ENCODE peak calls at places on chromosomes 16 and 17, in eight cellular contexts. D is activated T-helper 1 cell treated with Interleukin-2 at 50 U/mL for 16 hours; J is WTC11; L is Jurkat, Clone E6-1; P is spleen; E is MM.1S; C is T-helper 2 cell; O is MV-4-11. X is an unnamed sample.

GRCh38 chr17:15257316-15257925 is 7.7 kb downstream of the PMP22 start:
- DNase-seq in O (peak; percentile 82), E (peak; percentile 31), D (peak; percentile 21), C (peak; percentile 27), P (peak; percentile 86), J (peak; percentile 78), L (peak; percentile 88), X (peak; percentile 74)

GRCh38 chr16:11757671-11758545 is 15.3 kb upstream of the TXNDC11 start:
- DNase-seq in C (no peak), J (no peak), P (no peak), L (no peak), E (no peak), D (no peak), O (no peak), X (no peak)

GRCh38 chr16:52237823-52238222 is 309.1 kb downstream of the TOX3 start:
- DNase-seq in O (no peak), P (no peak), C (no peak), L (no peak), E (no peak), D (no peak), J (no peak), X (no peak)

GRCh38 chr16:53465606-53466290 is 31.5 kb downstream of the RBL2 start:
- DNase-seq in O (no peak), C (no peak), D (no peak), E (peak; percentile 10), L (no peak), P (no peak), J (no peak), X (peak; percentile 73)

GRCh38 chr16:89115216-89115949 is 21.7 kb downstream of the ACSF3 start:
- DNase-seq in E (peak; percentile 83), J (no peak), D (peak; percentile 87), C (peak; percentile 91), L (peak; percentile 99), P (peak; percentile 96), O (peak; percentile 98), X (no peak)

GRCh38 chr17:76318586-76318985 is 10.5 kb upstream of the QRICH2 start:
- DNase-seq in J (no peak), E (no peak), C (no peak), D (no peak), O (no peak), P (no peak), L (no peak), X (no peak)

GRCh38 chr16:68369168-68369567 is 58.3 kb downstream of the PRMT7 start:
- DNase-seq in O (peak; percentile 10), E (peak; percentile 40), P (no peak), C (no peak), J (no peak), L (no peak), D (no peak), X (no peak)

GRCh38 chr16:85636234-85636812 is 23.2 kb downstream of the GSE1 start:
- DNase-seq in J (no peak), O (no peak), D (no peak), C (no peak), E (no peak), P (no peak), L (no peak), X (no peak)

GRCh38 chr16:30997887-30998711 is 12.3 kb downstream of the STX1B start:
- DNase-seq in J (no peak), C (no peak), D (no peak), L (no peak), E (no peak), O (no peak), P (no peak), X (no peak)

GRCh38 chr16:66918355-66918754 is 330 bp downstream of the CDH16 start:
- DNase-seq in P (no peak), D (no peak), O (no peak), L (no peak), E (no peak), C (no peak), J (no peak), X (no peak)

GRCh38 chr16:9102379-9102778 is 10.9 kb downstream of the HAPSTR1 start:
- DNase-seq in J (no peak), E (no peak), D (no peak), O (peak; percentile 79), C (no peak), L (no peak), P (no peak), X (no peak)

X was measured in NCI-H1105.